ENCODE peak calls at places on chromosome X, in five cellular contexts. J is GM20000; D is myocyte; E is stimulated activated CD4-positive, alpha-beta T cell treated with anti-CD3 and anti-CD28 coated beads, Interleukin-15, amount 100 ng/mL, for 1 hour; W is fibroblast of the aortic adventitia. Y is an unnamed sample.

GRCh38 chrX:40539214-40540142 is 41.3 kb upstream of the ATP6AP2 start:
- DNase-seq in W (peak), J (peak), E (peak), D (peak), Y (peak)

GRCh38 chrX:81120936-81121351 is 80.8 kb downstream of the HMGN5 start:
- DNase-seq in D (peak), W (peak), J (peak), E (no peak), Y (peak)

GRCh38 chrX:110045421-110045820 is 42.5 kb downstream of the TMEM164 start:
- DNase-seq in D (no peak), E (no peak), J (no peak), W (no peak), Y (no peak)

GRCh38 chrX:112687189-112687691 is 7.5 kb upstream of the LHFPL1 start:
- DNase-seq in J (no peak), E (no peak), D (no peak), W (peak), Y (peak)

GRCh38 chrX:21885568-21885967 is 29.8 kb downstream of the YY2 start:
- DNase-seq in W (peak), J (no peak), E (no peak), D (peak), Y (no peak)

GRCh38 chrX:12403474-12404082 is 265.3 kb downstream of the FRMPD4 start:
- DNase-seq in J (no peak), W (no peak), E (no peak), D (no peak), Y (peak)

GRCh38 chrX:7170903-7171302 is 22.9 kb upstream of the PUDP start:
- DNase-seq in W (no peak), D (no peak), E (no peak), J (no peak), Y (peak)

GRCh38 chrX:68365356-68365755 is 67.9 kb downstream of the OPHN1 start:
- DNase-seq in D (peak), J (no peak), W (no peak), E (no peak), Y (peak)

GRCh38 chrX:71617742-71618141 is 569 bp downstream of the CXCR3 start:
- DNase-seq in J (no peak), D (no peak), E (no peak), W (no peak), Y (no peak)

GRCh38 chrX:153517421-153517820 is at the start of gene ATP2B3:
- DNase-seq in E (no peak), W (no peak), J (no peak), D (no peak), Y (no peak)

GRCh38 chrX:12672362-12673106 is 118.7 kb upstream of the PRPS2 start:
- DNase-seq in E (no peak), W (no peak), J (no peak), D (no peak), Y (peak)

GRCh38 chrX:10233173-10233572 is 76.4 kb downstream of the CLCN4 start:
- DNase-seq in J (no peak), W (no peak), E (no peak), D (peak), Y (peak)

GRCh38 chrX:122196338-122196737 is 987.7 kb upstream of the GRIA3 start:
- DNase-seq in E (no peak), D (no peak), J (no peak), W (no peak), Y (no peak)

GRCh38 chrX:29478336-29479069 is 736.9 kb upstream of the MAGEB2 start:
- DNase-seq in J (peak), W (peak), D (peak), E (no peak), Y (peak)

GRCh38 chrX:9189286-9189685 is 155.4 kb upstream of the FAM9B start:
- DNase-seq in D (no peak), E (no peak), W (no peak), J (no peak), Y (no peak)

GRCh38 chrX:22081475-22082092 is 49.5 kb downstream of the PHEX start:
- DNase-seq in J (no peak), E (peak), D (peak), W (peak), Y (peak)

GRCh38 chrX:10399152-10399741 is 221.1 kb downstream of the MID1 start:
- DNase-seq in W (no peak), E (no peak), J (no peak), D (no peak), Y (peak)

GRCh38 chrX:13837290-13837745 is 20.4 kb upstream of the GPM6B start:
- DNase-seq in J (no peak), E (no peak), W (no peak), D (no peak), Y (peak)

GRCh38 chrX:41589634-41590270 is 99.0 kb upstream of the GPR34 start:
- DNase-seq in D (peak), E (no peak), W (peak), J (no peak), Y (peak)

GRCh38 chrX:43557792-43558191 is 98.3 kb upstream of the MAOA start:
- DNase-seq in J (peak), E (peak), D (peak), W (peak), Y (peak)

GRCh38 chrX:38351346-38351745 is 1.1 kb upstream of the OTC start:
- DNase-seq in D (no peak), E (no peak), J (no peak), W (no peak), Y (no peak)

GRCh38 chrX:16491461-16491860 is 158.5 kb upstream of the S100G start:
- DNase-seq in W (no peak), E (no peak), D (no peak), J (no peak), Y (no peak)

GRCh38 chrX:39602226-39602625 is 495.5 kb downstream of the BCOR start:
- DNase-seq in E (no peak), W (no peak), D (no peak), J (no peak), Y (no peak)

GRCh38 chrX:138463476-138463875 is 248.0 kb downstream of the FGF13 start:
- DNase-seq in W (no peak), D (no peak), E (no peak), J (no peak), Y (no peak)

GRCh38 chrX:2137882-2138281 is 362.9 kb downstream of the DHRSX start:
- DNase-seq in J (no peak), W (no peak), E (no peak), D (no peak), Y (no peak)

GRCh38 chrX:24491741-24492140 is 26.7 kb downstream of the PDK3 start:
- DNase-seq in D (no peak), E (no peak), W (no peak), J (no peak), Y (no peak)

GRCh38 chrX:154409222-154409871 is at the start of gene DNASE1L1:
- DNase-seq in W (peak), E (no peak), D (peak), J (peak), Y (peak)

GRCh38 chrX:155070975-155071693 is at the start of the genes BRCC3, CMC4 and MTCP1:
- DNase-seq in W (peak), D (peak), J (peak), E (peak), Y (peak)

GRCh38 chrX:11755724-11756123 is 2.3 kb upstream of the MSL3 start:
- DNase-seq in D (no peak), W (no peak), J (no peak), E (no peak), Y (no peak)

GRCh38 chrX:915427-916234 is 285.0 kb downstream of the SHOX start:
- DNase-seq in J (no peak), E (no peak), D (no peak), W (no peak), Y (no peak)

GRCh38 chrX:154750301-154751120 is at the start of gene GAB3:
- DNase-seq in W (peak), J (peak), D (peak), E (no peak), Y (no peak)

GRCh38 chrX:120213438-120214265 is 37.0 kb upstream of the ZBTB33 start:
- DNase-seq in D (peak), E (peak), J (peak), W (peak), Y (peak)

GRCh38 chrX:8049827-8050226 is 121.2 kb downstream of the VCX2 start:
- DNase-seq in D (no peak), J (no peak), W (no peak), E (no peak), Y (no peak)

GRCh38 chrX:30196322-30196721 is 19.0 kb upstream of the MAGEB2 start:
- DNase-seq in E (no peak), D (no peak), J (peak), W (peak), Y (no peak)

GRCh38 chrX:94722578-94722977 is 1048.6 kb downstream of the FAM133A start:
- DNase-seq in E (no peak), W (no peak), J (no peak), D (no peak), Y (no peak)

GRCh38 chrX:63993936-63994335 is 208.9 kb upstream of the ARHGEF9 start:
- DNase-seq in D (no peak), W (no peak), J (no peak), E (no peak), Y (no peak)

GRCh38 chrX:117996918-117997480 is 119.6 kb downstream of the KLHL13 start:
- DNase-seq in J (peak), D (no peak), W (no peak), E (no peak), Y (peak)

GRCh38 chrX:109440475-109440874 is 41.4 kb downstream of the GUCY2F start:
- DNase-seq in E (no peak), W (peak), J (peak), D (no peak), Y (no peak)

GRCh38 chrX:44459501-44459900 is 83.2 kb downstream of the FUNDC1 start:
- DNase-seq in D (no peak), W (no peak), J (no peak), E (no peak), Y (peak)